ENCODE peak calls at places on chromosome 15, in seven cellular contexts. M, K, Y, J, F, P and C are unnamed samples.

GRCh38 chr15:65772909-65773308 is 19.2 kb downstream of the DENND4A start:
- DNase-seq in M (no peak), Y (no peak), J (no peak), K (no peak), F (no peak), P (no peak), C (no peak)

GRCh38 chr15:76199106-76200082 is 111.9 kb downstream of the ETFA start:
- DNase-seq in Y (no peak), M (peak; percentile 88), P (no peak), K (no peak), F (peak; percentile 93), J (no peak), C (peak; percentile 55)

GRCh38 chr15:77415450-77416448 is 4.2 kb downstream of the PEAK1 start:
- DNase-seq in J (no peak), F (no peak), P (no peak), Y (no peak), M (peak; percentile 56), K (no peak), C (peak; percentile 52)

GRCh38 chr15:80404057-80404718 is at the start of gene ARNT2:
- DNase-seq in Y (no peak), P (peak; percentile 78), M (peak; percentile 69), J (peak; percentile 27), K (no peak), F (no peak), C (no peak)

GRCh38 chr15:68794307-68794706 is 26.4 kb downstream of the ANP32A start:
- DNase-seq in J (no peak), Y (no peak), K (no peak), P (no peak), F (no peak), M (no peak), C (no peak)

GRCh38 chr15:39177561-39177960 is 403.3 kb upstream of the THBS1 start:
- DNase-seq in J (no peak), Y (no peak), M (no peak), P (no peak), F (no peak), K (no peak), C (no peak)

GRCh38 chr15:37040072-37040742 is 60.1 kb downstream of the MEIS2 start:
- DNase-seq in Y (no peak), J (no peak), M (no peak), P (no peak), K (no peak), F (no peak), C (no peak)

GRCh38 chr15:56835598-56836275 is 82.7 kb upstream of the TCF12 start:
- DNase-seq in M (peak; percentile 13), J (no peak), Y (no peak), F (no peak), P (no peak), K (peak; percentile 25), C (peak; percentile 29)

GRCh38 chr15:69807752-69808151 is 290.0 kb downstream of the TLE3 start:
- DNase-seq in J (no peak), K (no peak), M (peak; percentile 66), Y (no peak), P (no peak), F (no peak), C (no peak)

GRCh38 chr15:64574220-64574994 is 114.0 kb downstream of the ZNF609 start:
- DNase-seq in K (no peak), P (no peak), M (peak; percentile 14), F (no peak), J (no peak), Y (no peak), C (no peak)

GRCh38 chr15:63858881-63859280 is 25.1 kb upstream of the HERC1 start:
- DNase-seq in M (no peak), F (no peak), Y (no peak), K (no peak), P (no peak), J (no peak), C (no peak)

GRCh38 chr15:71195242-71195641 is 80.0 kb downstream of the THSD4 start:
- DNase-seq in M (no peak), F (no peak), K (no peak), P (no peak), Y (no peak), J (peak; percentile 28), C (no peak)

GRCh38 chr15:29698030-29698701 is 124.1 kb downstream of the TJP1 start:
- DNase-seq in F (no peak), K (no peak), Y (no peak), P (no peak), M (no peak), J (no peak), C (peak; percentile 24)

GRCh38 chr15:65580287-65580686 is 30.6 kb downstream of the INTS14 start:
- DNase-seq in F (no peak), J (no peak), M (peak; percentile 87), P (no peak), Y (no peak), K (peak; percentile 47), C (peak; percentile 31)

GRCh38 chr15:77419050-77419835 is 661 bp downstream of the PEAK1 start:
- DNase-seq in F (peak; percentile 82), K (no peak), M (peak; percentile 51), Y (peak; percentile 18), J (peak; percentile 53), P (peak; percentile 69), C (no peak)

GRCh38 chr15:62624541-62625399 is 417.8 kb upstream of the TPM1 start:
- DNase-seq in Y (no peak), M (peak; percentile 81), F (no peak), K (peak; percentile 37), J (no peak), P (no peak), C (peak; percentile 72)

GRCh38 chr15:97566957-97567356 is 393.5 kb upstream of the ARRDC4 start:
- DNase-seq in J (no peak), M (no peak), F (no peak), Y (no peak), P (no peak), K (no peak), C (no peak)

GRCh38 chr15:70376929-70377691 is 279.4 kb upstream of the TLE3 start:
- DNase-seq in K (peak; percentile 7), J (peak; percentile 62), Y (no peak), P (no peak), M (peak; percentile 72), F (peak; percentile 86), C (peak; percentile 24)

GRCh38 chr15:80925597-80926059 is 64.0 kb downstream of the MESD start:
- DNase-seq in F (no peak), P (no peak), Y (no peak), J (no peak), K (no peak), M (no peak), C (no peak)

GRCh38 chr15:75446146-75446545 is 5.3 kb downstream of the SIN3A start:
- DNase-seq in F (no peak), J (no peak), K (no peak), Y (no peak), P (no peak), M (no peak), C (no peak)

GRCh38 chr15:57172925-57173324 is 203.4 kb upstream of the CGNL1 start:
- DNase-seq in M (peak; percentile 9), Y (no peak), P (no peak), J (no peak), K (no peak), F (no peak), C (no peak)

GRCh38 chr15:69794643-69795461 is 302.9 kb downstream of the TLE3 start:
- DNase-seq in K (no peak), P (no peak), J (no peak), M (peak; percentile 78), F (no peak), Y (no peak), C (no peak)

GRCh38 chr15:92095691-92096090 is 242.2 kb downstream of the SLCO3A1 start:
- DNase-seq in J (no peak), P (no peak), F (no peak), M (no peak), Y (no peak), K (no peak), C (no peak)

GRCh38 chr15:56244811-56245576 is 1.3 kb upstream of the RFX7 start:
- DNase-seq in J (peak; percentile 30), M (no peak), Y (no peak), P (peak; percentile 12), F (no peak), K (no peak), C (no peak)

GRCh38 chr15:48624700-48625099 is 20.8 kb downstream of the FBN1 start:
- DNase-seq in Y (no peak), F (no peak), M (no peak), J (no peak), P (no peak), K (no peak), C (no peak)

GRCh38 chr15:101193063-101193712 is 58.7 kb downstream of the CHSY1 start:
- DNase-seq in J (no peak), Y (no peak), F (peak; percentile 93), K (no peak), P (no peak), M (peak; percentile 74), C (no peak)